ENCODE peak calls at places on chromosomes 7 and 10, in four cellular contexts. One of them, this sample, is unnamed.

GRCh38 chr7:154918741-154919140 is 84.2 kb downstream of the PAXIP1 start:
- DNase-seq in stimulated activated CD4-positive, alpha-beta T cell treated with anti-CD3 and anti-CD28 coated beads, TNF-alpha, amount 100 ng/mL, for 1 hour: no peak
- DNase-seq in fibroblast of the aortic adventitia: no peak
- DNase-seq in AG20443: no peak
- DNase-seq in this sample: no peak

GRCh38 chr10:21572578-21572977 is 38.5 kb downstream of the MLLT10 start:
- DNase-seq in fibroblast of the aortic adventitia: peak
- DNase-seq in AG20443: no peak
- DNase-seq in stimulated activated CD4-positive, alpha-beta T cell treated with anti-CD3 and anti-CD28 coated beads, TNF-alpha, amount 100 ng/mL, for 1 hour: no peak
- DNase-seq in this sample: peak

GRCh38 chr7:140896996-140897395 is 27.7 kb downstream of the BRAF start:
- DNase-seq in stimulated activated CD4-positive, alpha-beta T cell treated with anti-CD3 and anti-CD28 coated beads, TNF-alpha, amount 100 ng/mL, for 1 hour: no peak
- DNase-seq in AG20443: no peak
- DNase-seq in fibroblast of the aortic adventitia: no peak
- DNase-seq in this sample: no peak

GRCh38 chr7:112157072-112157471 is 49.1 kb downstream of the DOCK4 start:
- DNase-seq in stimulated activated CD4-positive, alpha-beta T cell treated with anti-CD3 and anti-CD28 coated beads, TNF-alpha, amount 100 ng/mL, for 1 hour: no peak
- DNase-seq in AG20443: peak
- DNase-seq in fibroblast of the aortic adventitia: peak
- DNase-seq in this sample: no peak

GRCh38 chr10:27618036-27618615 is 114.0 kb downstream of the RAB18 start:
- DNase-seq in fibroblast of the aortic adventitia: no peak
- DNase-seq in AG20443: no peak
- DNase-seq in stimulated activated CD4-positive, alpha-beta T cell treated with anti-CD3 and anti-CD28 coated beads, TNF-alpha, amount 100 ng/mL, for 1 hour: no peak
- DNase-seq in this sample: no peak

GRCh38 chr7:29564455-29565185 is 985 bp downstream of the PRR15 start:
- DNase-seq in AG20443: peak
- DNase-seq in stimulated activated CD4-positive, alpha-beta T cell treated with anti-CD3 and anti-CD28 coated beads, TNF-alpha, amount 100 ng/mL, for 1 hour: no peak
- DNase-seq in fibroblast of the aortic adventitia: peak
- DNase-seq in this sample: peak

GRCh38 chr7:28558236-28558635 is 145.9 kb downstream of the CREB5 start:
- DNase-seq in fibroblast of the aortic adventitia: no peak
- DNase-seq in AG20443: no peak
- DNase-seq in stimulated activated CD4-positive, alpha-beta T cell treated with anti-CD3 and anti-CD28 coated beads, TNF-alpha, amount 100 ng/mL, for 1 hour: no peak
- DNase-seq in this sample: no peak

GRCh38 chr10:43403911-43404674 is 4.9 kb downstream of the HNRNPF start:
- DNase-seq in AG20443: no peak
- DNase-seq in fibroblast of the aortic adventitia: no peak
- DNase-seq in stimulated activated CD4-positive, alpha-beta T cell treated with anti-CD3 and anti-CD28 coated beads, TNF-alpha, amount 100 ng/mL, for 1 hour: no peak
- DNase-seq in this sample: no peak

GRCh38 chr7:26190417-26190869 is 10.1 kb downstream of the HNRNPA2B1 start:
- DNase-seq in stimulated activated CD4-positive, alpha-beta T cell treated with anti-CD3 and anti-CD28 coated beads, TNF-alpha, amount 100 ng/mL, for 1 hour: no peak
- DNase-seq in AG20443: no peak
- DNase-seq in fibroblast of the aortic adventitia: no peak
- DNase-seq in this sample: no peak

GRCh38 chr10:47024399-47025252 is 113.4 kb downstream of the PTPN20 start:
- DNase-seq in stimulated activated CD4-positive, alpha-beta T cell treated with anti-CD3 and anti-CD28 coated beads, TNF-alpha, amount 100 ng/mL, for 1 hour: no peak
- DNase-seq in fibroblast of the aortic adventitia: peak
- DNase-seq in AG20443: peak
- DNase-seq in this sample: peak

GRCh38 chr7:155090647-155091046 is 20.5 kb downstream of the HTR5A start:
- DNase-seq in fibroblast of the aortic adventitia: no peak
- DNase-seq in stimulated activated CD4-positive, alpha-beta T cell treated with anti-CD3 and anti-CD28 coated beads, TNF-alpha, amount 100 ng/mL, for 1 hour: no peak
- DNase-seq in AG20443: no peak
- DNase-seq in this sample: no peak

GRCh38 chr10:96501985-96502384 is 11.7 kb downstream of the TLL2 start:
- DNase-seq in fibroblast of the aortic adventitia: no peak
- DNase-seq in stimulated activated CD4-positive, alpha-beta T cell treated with anti-CD3 and anti-CD28 coated beads, TNF-alpha, amount 100 ng/mL, for 1 hour: no peak
- DNase-seq in AG20443: peak
- DNase-seq in this sample: no peak

GRCh38 chr10:10128387-10128786 is 889.3 kb upstream of the CELF2 start:
- DNase-seq in AG20443: no peak
- DNase-seq in fibroblast of the aortic adventitia: no peak
- DNase-seq in stimulated activated CD4-positive, alpha-beta T cell treated with anti-CD3 and anti-CD28 coated beads, TNF-alpha, amount 100 ng/mL, for 1 hour: no peak
- DNase-seq in this sample: no peak

GRCh38 chr10:21130108-21130507 is 233.0 kb upstream of the NEBL start:
- DNase-seq in stimulated activated CD4-positive, alpha-beta T cell treated with anti-CD3 and anti-CD28 coated beads, TNF-alpha, amount 100 ng/mL, for 1 hour: no peak
- DNase-seq in fibroblast of the aortic adventitia: no peak
- DNase-seq in AG20443: no peak
- DNase-seq in this sample: no peak

GRCh38 chr7:22622386-22622785 is 104.6 kb upstream of the IL6 start:
- DNase-seq in fibroblast of the aortic adventitia: no peak
- DNase-seq in AG20443: no peak
- DNase-seq in stimulated activated CD4-positive, alpha-beta T cell treated with anti-CD3 and anti-CD28 coated beads, TNF-alpha, amount 100 ng/mL, for 1 hour: no peak
- DNase-seq in this sample: no peak

GRCh38 chr7:24576171-24577052 is 3.2 kb downstream of the PALS2 start:
- DNase-seq in stimulated activated CD4-positive, alpha-beta T cell treated with anti-CD3 and anti-CD28 coated beads, TNF-alpha, amount 100 ng/mL, for 1 hour: no peak
- DNase-seq in fibroblast of the aortic adventitia: peak
- DNase-seq in AG20443: peak
- DNase-seq in this sample: no peak

GRCh38 chr10:44473146-44473545 is 88.2 kb upstream of the CXCL12 start:
- DNase-seq in stimulated activated CD4-positive, alpha-beta T cell treated with anti-CD3 and anti-CD28 coated beads, TNF-alpha, amount 100 ng/mL, for 1 hour: no peak
- DNase-seq in AG20443: no peak
- DNase-seq in fibroblast of the aortic adventitia: no peak
- DNase-seq in this sample: no peak

GRCh38 chr10:3107426-3107961 is 40.1 kb downstream of the PFKP start:
- DNase-seq in AG20443: peak
- DNase-seq in stimulated activated CD4-positive, alpha-beta T cell treated with anti-CD3 and anti-CD28 coated beads, TNF-alpha, amount 100 ng/mL, for 1 hour: no peak
- DNase-seq in fibroblast of the aortic adventitia: peak
- DNase-seq in this sample: peak

GRCh38 chr10:63054889-63055606 is 78.1 kb upstream of the NRBF2 start:
- DNase-seq in stimulated activated CD4-positive, alpha-beta T cell treated with anti-CD3 and anti-CD28 coated beads, TNF-alpha, amount 100 ng/mL, for 1 hour: no peak
- DNase-seq in AG20443: no peak
- DNase-seq in fibroblast of the aortic adventitia: no peak
- DNase-seq in this sample: no peak

GRCh38 chr7:80905334-80905733 is 13.5 kb downstream of the SEMA3C start:
- DNase-seq in AG20443: no peak
- DNase-seq in stimulated activated CD4-positive, alpha-beta T cell treated with anti-CD3 and anti-CD28 coated beads, TNF-alpha, amount 100 ng/mL, for 1 hour: no peak
- DNase-seq in fibroblast of the aortic adventitia: no peak
- DNase-seq in this sample: no peak

GRCh38 chr10:31871266-31871887 is 57.3 kb downstream of the ARHGAP12 start:
- DNase-seq in fibroblast of the aortic adventitia: no peak
- DNase-seq in AG20443: no peak
- DNase-seq in stimulated activated CD4-positive, alpha-beta T cell treated with anti-CD3 and anti-CD28 coated beads, TNF-alpha, amount 100 ng/mL, for 1 hour: no peak
- DNase-seq in this sample: no peak

GRCh38 chr7:156473476-156474240 is 166.9 kb upstream of the RNF32 start:
- DNase-seq in stimulated activated CD4-positive, alpha-beta T cell treated with anti-CD3 and anti-CD28 coated beads, TNF-alpha, amount 100 ng/mL, for 1 hour: no peak
- DNase-seq in AG20443: peak
- DNase-seq in fibroblast of the aortic adventitia: peak
- DNase-seq in this sample: peak